ENCODE peak calls at places on chromosomes 16 and 17, in four cellular contexts. H is WTC11, R is A549, Q is K562. F is an unnamed sample.

GRCh38 chr17:77391668-77392375 is 251.1 kb downstream of the SEC14L1 start:
- DNase-seq in H (peak; percentile 51), R (peak; percentile 74), Q (no peak), F (no peak)

GRCh38 chr16:58331024-58331707 is 36.3 kb upstream of the PRSS54 start:
- DNase-seq in H (peak; percentile 73), R (no peak), Q (peak; percentile 25), F (no peak)

GRCh38 chr17:71260366-71260765 is 860.5 kb upstream of the SOX9 start:
- DNase-seq in H (no peak), R (no peak), Q (no peak), F (no peak)

GRCh38 chr16:65576139-65576538 is 454.3 kb upstream of the CDH11 start:
- DNase-seq in H (no peak), R (no peak), Q (no peak), F (no peak)

GRCh38 chr16:736936-737481 is 3.8 kb downstream of the CIAO3 start:
- DNase-seq in H (no peak), R (no peak), Q (no peak), F (no peak)

GRCh38 chr16:2273484-2273883 is 5.6 kb upstream of the RNPS1 start:
- DNase-seq in H (no peak), R (no peak), Q (no peak), F (no peak)

GRCh38 chr16:967077-967541 is 3.7 kb downstream of the LMF1 start:
- DNase-seq in H (no peak), R (no peak), Q (no peak), F (no peak)

GRCh38 chr16:58499615-58500328 is at the start of gene NDRG4:
- DNase-seq in H (peak; percentile 77), R (peak; percentile 91), Q (peak; percentile 41), F (peak; percentile 81)

GRCh38 chr17:76248013-76248782 is 7.9 kb upstream of the RNF157 start:
- DNase-seq in H (no peak), R (no peak), Q (no peak), F (no peak)

GRCh38 chr16:25501530-25502255 is 190.1 kb upstream of the HS3ST4 start:
- DNase-seq in H (no peak), R (no peak), Q (no peak), F (no peak)

GRCh38 chr16:31111881-31112466 is 3.8 kb downstream of the BCKDK start:
- DNase-seq in H (no peak), R (no peak), Q (no peak), F (no peak)

GRCh38 chr16:66660422-66661209 is 35.9 kb downstream of the CMTM4 start:
- DNase-seq in H (peak; percentile 24), R (peak; percentile 84), Q (peak; percentile 54), F (peak; percentile 84)

GRCh38 chr17:17084317-17084835 is 42.1 kb downstream of the MPRIP start:
- DNase-seq in H (no peak), R (no peak), Q (no peak), F (no peak)

GRCh38 chr17:72426321-72426720 is 305.5 kb downstream of the SOX9 start:
- DNase-seq in H (no peak), R (no peak), Q (no peak), F (no peak)

GRCh38 chr17:70767102-70767701 is 597.9 kb downstream of the KCNJ2 start:
- DNase-seq in H (no peak), R (peak; percentile 43), Q (no peak), F (peak; percentile 31)

GRCh38 chr16:31080756-31081419 is 6.7 kb downstream of the ZNF646 start:
- DNase-seq in H (no peak), R (no peak), Q (no peak), F (no peak)

GRCh38 chr17:59415397-59415796 is 83.9 kb downstream of the YPEL2 start:
- DNase-seq in H (no peak), R (no peak), Q (no peak), F (no peak)

GRCh38 chr16:4852221-4852872 is 5.1 kb downstream of the UBN1 start:
- DNase-seq in H (no peak), R (peak; percentile 27), Q (peak; percentile 51), F (no peak)

GRCh38 chr16:65413861-65414260 is 292.0 kb upstream of the CDH11 start:
- DNase-seq in H (no peak), R (no peak), Q (no peak), F (no peak)

GRCh38 chr17:79535728-79536025 is 75.2 kb downstream of the RBFOX3 start:
- DNase-seq in H (no peak), R (no peak), Q (no peak), F (no peak)
- TF ChIP-seq USF2 in H (no peak), R (no peak), Q (no peak), F (no peak)

GRCh38 chr17:11268176-11268575 is 27.2 kb downstream of the SHISA6 start:
- DNase-seq in H (no peak), R (no peak), Q (no peak), F (no peak)

GRCh38 chr17:11269210-11269609 is 28.2 kb downstream of the SHISA6 start:
- DNase-seq in H (no peak), R (no peak), Q (no peak), F (no peak)

DNA sequence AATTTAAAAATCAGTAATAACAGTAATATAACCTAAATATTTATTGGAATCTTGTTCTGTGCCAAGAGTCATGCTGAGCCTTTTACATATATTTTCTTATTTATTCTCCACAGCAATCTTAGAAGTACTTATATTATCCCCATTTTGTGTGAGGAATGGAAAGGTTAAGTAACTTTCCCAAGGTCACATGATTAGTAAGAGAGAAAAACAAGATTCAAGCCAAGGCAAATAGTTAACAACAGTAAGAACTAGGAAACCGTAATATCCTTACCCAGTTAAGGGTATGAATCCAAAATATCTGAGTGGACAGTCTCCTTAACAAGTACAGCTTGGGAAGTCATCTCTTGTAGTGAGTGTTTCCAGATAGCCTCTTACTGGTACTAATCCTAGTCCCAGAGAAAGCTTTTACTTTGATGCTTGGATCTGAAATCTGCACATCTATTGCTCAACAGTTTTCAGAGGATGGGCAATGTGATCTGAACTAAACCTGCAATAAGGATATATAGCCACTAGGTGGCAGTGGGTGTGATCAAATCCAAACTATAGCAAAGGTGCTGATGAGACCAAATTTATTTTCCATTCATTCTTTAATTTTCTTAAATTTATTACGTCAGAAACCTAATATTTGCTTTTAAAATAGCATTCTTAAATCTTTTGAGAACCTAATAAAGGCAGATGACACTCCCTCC is 23.3 kb downstream of the SHISA6 start:
- DNase-seq in H (no peak), R (peak; percentile 49), Q (peak; percentile 46), F (peak; percentile 3)
- TF ChIP-seq NR3C1 in H (no peak), R (no peak), Q (no peak), F (no peak)

GRCh38 chr16:22973451-22973991 is 159.6 kb downstream of the HS3ST2 start:
- DNase-seq in H (no peak), R (no peak), Q (no peak), F (no peak)

GRCh38 chr16:22977294-22977697 is 163.3 kb downstream of the HS3ST2 start:
- DNase-seq in H (no peak), R (peak; percentile 10), Q (no peak), F (peak; percentile 39)

GRCh38 chr16:22983614-22984013 is 165.6 kb downstream of the USP31 start:
- DNase-seq in H (no peak), R (no peak), Q (no peak), F (no peak)

DNA sequence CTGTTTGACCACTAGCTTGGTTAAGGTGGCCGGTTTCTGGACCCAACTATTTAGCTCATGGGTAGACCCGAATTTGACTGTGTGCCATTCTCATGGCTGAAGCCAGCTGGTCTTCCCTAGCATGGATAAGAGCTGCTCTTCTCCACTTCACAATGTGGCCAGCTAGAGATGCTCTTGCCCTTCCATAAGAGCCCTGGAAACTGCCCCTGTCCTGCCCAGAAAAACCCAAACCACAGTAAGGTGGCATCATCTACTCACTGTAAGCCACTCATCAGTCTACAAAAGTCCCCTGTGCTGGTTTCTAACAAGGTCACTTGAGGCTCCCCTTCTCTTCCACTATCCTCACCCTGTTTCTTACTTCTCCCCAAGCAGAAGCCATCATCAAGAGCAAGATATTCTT is 165.1 kb downstream of the HS3ST2 start:
- DNase-seq in H (no peak), R (peak; percentile 13), Q (no peak), F (no peak)
- TF ChIP-seq USF2 in H (no peak), R (no peak), Q (no peak), F (no peak)

DNA sequence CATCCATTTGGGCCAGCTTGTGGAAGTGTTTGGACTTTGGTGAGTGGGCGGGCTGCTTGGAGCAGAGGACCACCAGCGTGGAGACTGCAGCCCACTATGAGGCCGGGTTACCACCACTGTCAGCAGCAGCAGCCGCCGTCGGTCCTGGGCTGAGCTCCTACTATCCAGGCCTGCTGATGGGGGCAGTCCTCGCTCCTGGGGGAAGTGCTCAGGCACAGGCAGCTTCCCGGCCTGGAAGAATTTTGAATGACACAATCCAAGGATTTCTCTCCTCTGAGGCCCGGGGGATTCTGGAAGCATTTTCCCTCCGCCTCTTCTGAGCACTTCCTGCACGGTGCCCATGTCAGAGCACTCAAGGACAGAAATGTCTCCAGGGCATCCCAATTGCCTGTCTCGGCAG is 5.3 kb upstream of the NOD2 start:
- DNase-seq in H (no peak), R (no peak), Q (no peak), F (no peak)
- TF ChIP-seq NR3C1 in H (no peak), R (no peak), Q (no peak), F (no peak)

GRCh38 chr17:82028966-82029365 is 2.5 kb upstream of the RAC3 start:
- DNase-seq in H (no peak), R (no peak), Q (no peak), F (no peak)

GRCh38 chr17:82029391-82029790 is 2.1 kb upstream of the RAC3 start:
- DNase-seq in H (no peak), R (no peak), Q (no peak), F (no peak)

GRCh38 chr17:82030470-82031302 is 792 bp upstream of the RAC3 start:
- DNase-seq in H (peak; percentile 91), R (peak; percentile 93), Q (peak; percentile 70), F (no peak)

GRCh38 chr17:82029990-82030469 is 1.4 kb upstream of the RAC3 start:
- DNase-seq in H (no peak), R (no peak), Q (no peak), F (no peak)

DNA sequence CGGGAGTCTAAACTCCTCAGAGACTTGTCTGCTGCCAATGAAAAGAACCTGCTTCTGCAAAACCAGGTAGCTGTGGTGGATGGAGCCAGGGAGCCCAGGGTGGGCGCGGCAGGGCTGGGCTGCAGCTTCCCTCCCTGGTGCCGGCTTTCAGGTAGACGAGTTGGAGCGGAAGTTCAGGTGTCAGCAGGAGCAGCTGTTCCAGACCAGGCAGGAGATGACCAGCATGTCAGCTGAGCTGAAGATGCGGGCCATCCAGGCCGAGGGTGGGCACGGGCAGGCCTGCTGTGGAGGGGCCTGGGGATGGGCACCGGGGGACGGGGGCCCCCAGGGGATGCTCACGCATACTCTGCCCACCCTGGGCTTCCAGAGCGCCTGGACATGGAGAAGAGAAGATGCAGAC is 3.2 kb upstream of the RAC3 start:
- DNase-seq in H (no peak), R (no peak), Q (no peak), F (no peak)
- TF ChIP-seq USF2 in H (no peak), R (no peak), Q (no peak), F (no peak)

GRCh38 chr16:84369105-84369504 is 767 bp downstream of the ATP2C2 start:
- DNase-seq in H (peak; percentile 38), R (no peak), Q (no peak), F (no peak)

GRCh38 chr16:84369938-84370627 is 1.7 kb downstream of the ATP2C2 start:
- DNase-seq in H (no peak), R (no peak), Q (no peak), F (no peak)

GRCh38 chr16:84367297-84367680 is 1.0 kb upstream of the ATP2C2 start:
- DNase-seq in H (no peak), R (no peak), Q (no peak), F (no peak)

GRCh38 chr16:84367750-84368320 is 503 bp upstream of the ATP2C2 start:
- DNase-seq in H (no peak), R (no peak), Q (no peak), F (no peak)

GRCh38 chr16:84368327-84368996 is at the start of gene ATP2C2:
- DNase-seq in H (peak; percentile 89), R (no peak), Q (peak; percentile 36), F (no peak)
- TF ChIP-seq NR3C1 in H (no peak), R (no peak), Q (no peak), F (no peak)

GRCh38 chr17:20961551-20961950 is 81.3 kb downstream of the USP22 start:
- DNase-seq in H (no peak), R (no peak), Q (no peak), F (no peak)
- TF ChIP-seq USF2 in H (no peak), R (no peak), Q (no peak), F (no peak)

F was measured in HepG2.